ENCODE peak calls at places on chromosomes 5 and 9, in eight cellular contexts. P is left ventricle myocardium inferior; J is stimulated activated CD8-positive, alpha-beta memory T cell treated with anti-CD3 and anti-CD28 coated beads, Interleukin-15, amount 100 ng/mL, for 24 hours; K is smooth muscle cell of the brain vasculature; F is skeletal muscle cell; H is NCI-H510A treated with DMSO at 0.1 percent for 48 hours; U is NAMALWA; A is AG04450. Z is an unnamed sample.

GRCh38 chr5:14444988-14445387 is 136.6 kb upstream of the OTULINL start:
- DNase-seq in K (no peak), A (no peak), U (no peak), P (no peak), H (no peak), F (no peak), J (no peak), Z (no peak)

GRCh38 chr9:95433096-95433852 is 83.5 kb downstream of the PTCH1 start:
- DNase-seq in U (no peak), J (no peak), P (no peak), A (no peak), H (no peak), F (no peak), K (no peak), Z (no peak)

GRCh38 chr9:93194584-93194983 is 10.6 kb downstream of the WNK2 start:
- DNase-seq in P (no peak), J (no peak), K (no peak), U (no peak), F (no peak), H (no peak), A (no peak), Z (no peak)

GRCh38 chr9:86816366-86816765 is 130.9 kb downstream of the GAS1 start:
- DNase-seq in H (no peak), U (no peak), P (no peak), J (no peak), K (no peak), F (no peak), A (no peak), Z (no peak)

GRCh38 chr5:67414712-67415111 is 218.1 kb upstream of the CD180 start:
- DNase-seq in U (no peak), F (peak; percentile 44), K (no peak), H (no peak), P (no peak), J (no peak), A (no peak), Z (peak; percentile 41)

GRCh38 chr5:113581388-113581787 is 67.9 kb downstream of the YTHDC2 start:
- DNase-seq in P (no peak), F (no peak), J (no peak), H (no peak), U (no peak), K (no peak), A (no peak), Z (no peak)

GRCh38 chr9:120710110-120710981 is 3.9 kb downstream of the MEGF9 start:
- DNase-seq in K (no peak), P (no peak), A (no peak), H (peak; percentile 61), F (no peak), U (no peak), J (no peak), Z (no peak)

GRCh38 chr5:131671994-131672655 is 37.1 kb upstream of the RAPGEF6 start:
- DNase-seq in H (no peak), U (no peak), P (no peak), J (no peak), F (peak; percentile 79), K (no peak), A (peak; percentile 89), Z (peak; percentile 98)

GRCh38 chr5:173557123-173557903 is 59.1 kb downstream of the BOD1 start:
- DNase-seq in K (no peak), P (no peak), A (no peak), J (no peak), H (no peak), U (no peak), F (no peak), Z (no peak)

GRCh38 chr5:177958696-177959095 is 37.3 kb downstream of the PROP1 start:
- DNase-seq in A (no peak), J (no peak), H (no peak), F (no peak), K (no peak), U (no peak), P (no peak), Z (no peak)

GRCh38 chr5:109253262-109253661 is 156.5 kb downstream of the PJA2 start:
- DNase-seq in A (no peak), U (no peak), F (no peak), H (no peak), K (no peak), P (no peak), J (no peak), Z (no peak)

GRCh38 chr9:137113385-137114159 is 961 bp downstream of the DPP7 start:
- DNase-seq in K (no peak), F (no peak), P (no peak), H (no peak), U (no peak), J (no peak), A (no peak), Z (no peak)

GRCh38 chr9:104093162-104093561 is 947 bp upstream of the SMC2 start:
- DNase-seq in U (no peak), J (no peak), K (no peak), P (no peak), F (no peak), H (peak; percentile 56), A (no peak), Z (no peak)

GRCh38 chr5:3313569-3313968 is 282.1 kb upstream of the IRX1 start:
- DNase-seq in F (no peak), U (no peak), H (no peak), A (no peak), J (no peak), P (no peak), K (no peak), Z (no peak)

GRCh38 chr5:11918463-11919045 is 14.3 kb upstream of the CTNND2 start:
- DNase-seq in K (no peak), H (no peak), A (no peak), P (no peak), U (no peak), J (no peak), F (no peak), Z (no peak)

GRCh38 chr9:101848485-101848919 is 110.1 kb upstream of the GRIN3A start:
- DNase-seq in A (no peak), H (peak; percentile 7), U (no peak), K (no peak), F (peak; percentile 9), P (no peak), J (no peak), Z (no peak)

GRCh38 chr5:60943624-60944023 is 1.2 kb downstream of the ERCC8 start:
- DNase-seq in P (no peak), A (no peak), F (no peak), U (no peak), H (no peak), J (no peak), K (no peak), Z (no peak)

GRCh38 chr5:40676643-40677333 is 2.9 kb upstream of the PTGER4 start:
- DNase-seq in H (no peak), A (peak; percentile 66), K (peak; percentile 69), F (peak; percentile 69), P (peak; percentile 52), J (no peak), U (no peak), Z (no peak)

GRCh38 chr5:149999359-149999758 is 1.1 kb downstream of the TIGD6 start:
- DNase-seq in J (no peak), H (peak; percentile 50), U (no peak), P (no peak), K (no peak), F (no peak), A (no peak), Z (no peak)

GRCh38 chr5:65209341-65209740 is 272.4 kb downstream of the ADAMTS6 start:
- DNase-seq in P (no peak), H (no peak), F (peak; percentile 80), A (peak; percentile 46), U (no peak), K (no peak), J (no peak), Z (peak; percentile 86)

GRCh38 chr9:135077497-135078200 is 9.8 kb upstream of the OLFM1 start:
- DNase-seq in U (no peak), P (no peak), F (no peak), J (no peak), H (no peak), A (no peak), K (no peak), Z (no peak)

GRCh38 chr9:98108540-98109031 is 10.4 kb downstream of the TRIM14 start:
- DNase-seq in F (no peak), J (no peak), U (peak; percentile 83), H (no peak), K (no peak), A (no peak), P (no peak), Z (no peak)

GRCh38 chr9:20321683-20322082 is 300.6 kb downstream of the MLLT3 start:
- DNase-seq in K (no peak), H (no peak), J (no peak), U (no peak), A (no peak), P (no peak), F (no peak), Z (no peak)

GRCh38 chr9:122287214-122287613 is 22.5 kb downstream of the MRRF start:
- DNase-seq in A (no peak), F (no peak), K (no peak), P (no peak), U (no peak), J (no peak), H (no peak), Z (no peak)

GRCh38 chr5:10124287-10124686 is 125.4 kb downstream of the ATPSCKMT start:
- DNase-seq in P (peak; percentile 49), A (no peak), F (no peak), K (no peak), H (no peak), U (no peak), J (no peak), Z (no peak)

GRCh38 chr5:150836703-150837102 is 9.6 kb upstream of the IRGM start:
- DNase-seq in F (no peak), H (no peak), U (no peak), K (no peak), J (no peak), P (no peak), A (no peak), Z (no peak)

GRCh38 chr5:56200856-56201638 is 32.1 kb downstream of the ANKRD55 start:
- DNase-seq in K (peak; percentile 45), P (peak; percentile 24), F (no peak), J (no peak), A (peak; percentile 30), U (peak; percentile 58), H (peak; percentile 69), Z (no peak)

GRCh38 chr9:4662989-4663792 is 1.1 kb downstream of the PLPP6 start:
- DNase-seq in K (no peak), H (no peak), U (peak; percentile 43), P (no peak), F (no peak), J (no peak), A (no peak), Z (no peak)

GRCh38 chr5:154199671-154200220 is 9.2 kb downstream of the GALNT10 start:
- DNase-seq in A (no peak), U (no peak), P (no peak), H (no peak), J (no peak), K (no peak), F (no peak), Z (no peak)

GRCh38 chr9:88689509-88689908 is 154.5 kb downstream of the NXNL2 start:
- DNase-seq in K (no peak), U (no peak), P (no peak), H (no peak), F (no peak), A (no peak), J (no peak), Z (no peak)

GRCh38 chr9:31142456-31142855 is 1242.0 kb upstream of the ACO1 start:
- DNase-seq in U (no peak), P (no peak), H (no peak), F (no peak), J (no peak), K (no peak), A (no peak), Z (no peak)

GRCh38 chr5:142386151-142387021 is 61.6 kb upstream of the SPRY4 start:
- DNase-seq in A (no peak), U (no peak), F (no peak), P (no peak), K (no peak), H (peak; percentile 42), J (no peak), Z (no peak)

GRCh38 chr9:133701321-133701980 is 36.7 kb downstream of the SARDH start:
- DNase-seq in P (no peak), J (no peak), K (no peak), U (no peak), F (no peak), H (no peak), A (no peak), Z (no peak)

GRCh38 chr9:18238752-18239151 is 235.2 kb upstream of the ADAMTSL1 start:
- DNase-seq in K (no peak), U (no peak), A (no peak), F (no peak), H (no peak), J (no peak), P (no peak), Z (no peak)

Z was measured in GM04503.